ENCODE peak calls at places on chromosome 7, in seven cellular contexts. W is OCI-LY7; H is WTC11; M is progenitor cell of endocrine pancreas; X is activated CD8-positive, alpha-beta T cell treated with anti-CD3 and anti-CD28 coated beads for 36 hours; V is tibial nerve; K is fibroblast of mammary gland. S is an unnamed sample.
A peak's percentile ranks its signal among the peaks of the same experiment; 100 is the strongest.

GRCh38 chr7:131889572-131890150 is 333.2 kb upstream of the PODXL start:
- DNase-seq in W (no peak), V (no peak), K (no peak), X (no peak), H (no peak), M (no peak), S (no peak)

GRCh38 chr7:8290645-8291308 is 28.8 kb upstream of the ICA1 start:
- DNase-seq in V (no peak), W (no peak), M (no peak), K (no peak), X (no peak), H (no peak), S (no peak)

GRCh38 chr7:158957921-158958471 is 101.6 kb downstream of the DYNC2I1 start:
- DNase-seq in V (no peak), W (no peak), X (peak; percentile 59), H (peak; percentile 84), K (no peak), M (no peak), S (no peak)

GRCh38 chr7:41084381-41084780 is 618.5 kb downstream of the INHBA start:
- DNase-seq in W (no peak), X (no peak), H (no peak), V (no peak), M (no peak), K (no peak), S (no peak)

GRCh38 chr7:90119178-90119971 is 34.9 kb upstream of the STEAP1 start:
- DNase-seq in W (no peak), K (peak; percentile 23), M (no peak), V (no peak), H (peak; percentile 38), X (peak; percentile 30), S (peak; percentile 2)

GRCh38 chr7:45985902-45986301 is 64.8 kb upstream of the IGFBP3 start:
- DNase-seq in W (no peak), V (no peak), X (no peak), K (peak; percentile 75), H (no peak), M (no peak), S (no peak)

GRCh38 chr7:117902314-117902889 is 29.2 kb upstream of the CTTNBP2 start:
- DNase-seq in X (no peak), W (no peak), K (no peak), V (no peak), M (no peak), H (no peak), S (no peak)

GRCh38 chr7:143250822-143251221 is 12.4 kb upstream of the GSTK1 start:
- DNase-seq in V (no peak), M (no peak), W (no peak), X (no peak), H (no peak), K (no peak), S (no peak)

GRCh38 chr7:138247568-138248328 is 171.5 kb downstream of the AKR1D1 start:
- DNase-seq in H (no peak), M (no peak), K (no peak), W (no peak), X (no peak), V (no peak), S (no peak)

GRCh38 chr7:108525327-108525984 is 479 bp downstream of the PNPLA8 start:
- DNase-seq in W (peak; percentile 19), H (peak; percentile 80), X (no peak), K (peak; percentile 87), V (no peak), M (no peak), S (peak; percentile 64)

GRCh38 chr7:85655252-85655651 is 468.4 kb upstream of the SEMA3D start:
- DNase-seq in X (no peak), V (no peak), M (no peak), W (no peak), H (no peak), K (no peak), S (no peak)

GRCh38 chr7:132065193-132065972 is 509.0 kb upstream of the PODXL start:
- DNase-seq in K (peak; percentile 96), H (no peak), X (no peak), V (no peak), W (no peak), M (no peak), S (no peak)

GRCh38 chr7:2312272-2312929 is 1.8 kb downstream of the SNX8 start:
- DNase-seq in V (no peak), M (no peak), K (no peak), X (peak; percentile 21), H (no peak), W (peak; percentile 19), S (peak; percentile 83)

GRCh38 chr7:16926283-16926682 is 44.5 kb upstream of the AGR3 start:
- DNase-seq in W (peak; percentile 2), H (no peak), K (peak; percentile 69), V (peak; percentile 20), X (peak; percentile 30), M (no peak), S (no peak)

GRCh38 chr7:4270268-4270667 is 411.8 kb upstream of the FOXK1 start:
- DNase-seq in K (no peak), M (no peak), X (no peak), H (no peak), W (no peak), V (no peak), S (no peak)

GRCh38 chr7:90176195-90176594 is 21.9 kb downstream of the STEAP1 start:
- DNase-seq in H (no peak), M (no peak), W (no peak), X (no peak), K (no peak), V (no peak), S (no peak)

GRCh38 chr7:29606287-29606721 is 42.7 kb downstream of the PRR15 start:
- DNase-seq in M (no peak), K (peak; percentile 83), V (no peak), H (no peak), X (no peak), W (no peak), S (no peak)

GRCh38 chr7:111076205-111076604 is 14.7 kb upstream of the LRRN3 start:
- DNase-seq in V (no peak), X (peak; percentile 72), W (no peak), M (no peak), K (peak; percentile 64), H (no peak), S (no peak)

GRCh38 chr7:39969431-39969830 is 19.4 kb downstream of the CDK13 start:
- DNase-seq in M (no peak), K (peak; percentile 38), H (no peak), V (no peak), X (no peak), W (no peak), S (no peak)

GRCh38 chr7:30914611-30915601 is 3.3 kb downstream of the AQP1 start:
- DNase-seq in V (no peak), K (peak; percentile 79), H (no peak), M (no peak), X (no peak), W (no peak), S (no peak)

GRCh38 chr7:30916767-30917166 is 5.1 kb downstream of the AQP1 start:
- DNase-seq in H (no peak), V (no peak), X (no peak), M (no peak), W (no peak), K (no peak), S (no peak)

GRCh38 chr7:30917216-30917893 is 5.7 kb downstream of the AQP1 start:
- DNase-seq in V (no peak), M (no peak), W (no peak), K (no peak), X (no peak), H (no peak), S (no peak)

GRCh38 chr7:30915751-30916150 is 4.1 kb downstream of the AQP1 start:
- DNase-seq in X (no peak), M (no peak), V (no peak), K (no peak), W (no peak), H (no peak), S (no peak)

DNA sequence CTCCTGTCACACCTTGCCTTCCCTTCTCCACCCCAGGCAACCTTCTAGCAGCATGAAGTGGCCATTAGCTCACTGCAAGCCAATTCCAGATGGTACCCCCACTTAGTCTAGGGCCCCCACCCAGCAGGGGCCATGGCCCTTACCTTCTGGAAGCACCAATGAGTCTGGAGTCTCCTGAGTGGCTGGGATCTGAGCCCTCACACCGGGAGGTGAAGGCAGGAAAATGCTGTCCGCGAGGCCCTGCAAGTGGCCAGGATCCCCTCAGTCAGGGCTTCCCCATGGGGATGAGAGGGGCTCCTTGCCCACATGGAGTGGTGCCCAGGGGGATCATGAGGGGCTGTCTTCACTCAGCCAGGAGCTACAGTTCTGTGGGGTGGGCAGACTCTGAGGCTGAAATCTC is 4.6 kb downstream of the AQP1 start:
- DNase-seq in W (no peak), X (no peak), M (no peak), K (no peak), V (no peak), H (no peak), S (no peak)
- TF ChIP-seq CTCF in W (no peak), X (no peak), M (no peak), K (no peak), V (no peak), H (no peak), S (no peak)

GRCh38 chr7:136405931-136406777 is 429.0 kb upstream of the MTPN start:
- DNase-seq in X (peak; percentile 25), V (no peak), H (peak; percentile 37), M (peak; percentile 29), K (peak; percentile 52), W (peak; percentile 82), S (peak; percentile 52)
- TF ChIP-seq CTCF in X (peak; percentile 72), V (peak; percentile 60), H (peak; percentile 76), M (peak; percentile 82), K (peak; percentile 68), W (peak; percentile 87), S (peak; percentile 64)

DNA sequence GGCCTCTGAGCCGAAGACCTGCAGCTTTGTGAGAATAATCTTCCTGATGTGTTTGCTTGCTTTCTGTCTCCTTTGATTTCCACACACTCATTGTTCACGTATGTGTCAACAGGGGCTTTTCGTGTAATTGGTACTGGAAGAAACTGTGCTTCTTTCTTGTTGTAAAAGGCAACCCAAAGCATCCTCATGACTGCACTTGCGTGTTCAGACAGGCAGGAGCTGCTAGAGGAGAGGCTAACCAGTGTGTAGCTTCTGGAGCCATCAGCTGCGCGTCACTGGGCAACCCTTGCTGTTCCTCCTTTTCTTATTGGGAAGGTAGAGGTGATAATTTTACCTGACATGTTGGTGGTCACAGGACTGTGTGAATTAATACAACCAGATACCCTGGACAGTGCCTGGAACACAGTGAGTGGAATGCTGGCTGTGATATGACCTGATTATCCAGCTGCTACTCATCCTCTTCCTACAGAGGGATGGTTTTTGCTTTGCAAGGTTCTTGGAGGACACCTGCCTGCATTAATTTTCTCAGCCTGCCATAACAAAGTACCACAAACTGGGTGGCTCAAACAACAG is 213.0 kb downstream of the ABCA13 start:
- DNase-seq in V (no peak), K (no peak), X (no peak), M (no peak), W (no peak), H (no peak), S (no peak)
- TF ChIP-seq CTCF in V (no peak), K (no peak), X (no peak), M (no peak), W (no peak), H (no peak), S (no peak)

GRCh38 chr7:100109521-100110163 is 8.2 kb downstream of the AP4M1 start:
- DNase-seq in K (no peak), H (no peak), X (no peak), W (no peak), M (no peak), V (no peak), S (no peak)
- TF ChIP-seq CTCF in K (no peak), H (no peak), X (no peak), W (peak; percentile 22), M (no peak), V (no peak), S (no peak)

GRCh38 chr7:64639267-64640001 is 26.5 kb upstream of the ZNF107 start:
- DNase-seq in W (peak; percentile 53), X (no peak), K (no peak), M (no peak), V (no peak), H (no peak), S (no peak)
- TF ChIP-seq CTCF in W (peak; percentile 67), X (no peak), K (no peak), M (no peak), V (no peak), H (no peak), S (no peak)